ENCODE peak calls at places on chromosomes 11 and 22, in eight cellular contexts. F, Q, H, O, N, I, P and S are unnamed samples.

GRCh38 chr11:119356349-119357031 is 10.0 kb upstream of the MFRP start:
- DNase-seq in F (peak; percentile 72), Q (peak; percentile 97), H (peak; percentile 66), O (peak; percentile 93), N (peak; percentile 60), I (peak; percentile 91), P (peak; percentile 70), S (peak; percentile 90)

GRCh38 chr11:29087404-29087803 is 929.4 kb downstream of the KCNA4 start:
- DNase-seq in F (no peak), Q (no peak), H (no peak), O (no peak), N (no peak), I (no peak), P (peak; percentile 58), S (no peak)

GRCh38 chr22:49689858-49690257 is 137.8 kb downstream of the BRD1 start:
- DNase-seq in F (no peak), Q (no peak), H (no peak), O (no peak), N (no peak), I (no peak), P (no peak), S (peak; percentile 15)

GRCh38 chr11:126989942-126990715 is 10.4 kb downstream of the KIRREL3 start:
- DNase-seq in F (peak; percentile 76), Q (peak; percentile 92), H (peak; percentile 77), O (peak; percentile 84), N (peak; percentile 18), I (peak; percentile 87), P (peak; percentile 77), S (peak; percentile 94)

GRCh38 chr11:88059326-88059725 is 115.9 kb downstream of the RAB38 start:
- DNase-seq in F (no peak), Q (no peak), H (no peak), O (no peak), N (no peak), I (peak; percentile 1), P (peak; percentile 20), S (no peak)

GRCh38 chr22:37633693-37634504 is 5.6 kb upstream of the SH3BP1 start:
- DNase-seq in F (peak; percentile 61), Q (peak; percentile 86), H (peak; percentile 92), O (peak; percentile 89), N (no peak), I (peak; percentile 87), P (no peak), S (peak; percentile 86)

GRCh38 chr11:6452219-6452618 is 11.4 kb upstream of the HPX start:
- DNase-seq in F (no peak), Q (no peak), H (peak; percentile 19), O (no peak), N (no peak), I (peak; percentile 60), P (no peak), S (no peak)

GRCh38 chr11:118437046-118437735 is 899 bp downstream of the KMT2A start:
- DNase-seq in F (peak; percentile 54), Q (peak; percentile 78), H (peak; percentile 35), O (peak; percentile 70), N (no peak), I (peak; percentile 76), P (peak; percentile 54), S (peak; percentile 56)

GRCh38 chr22:19604711-19605268 is 80.6 kb upstream of the CLDN5 start:
- DNase-seq in F (no peak), Q (no peak), H (no peak), O (no peak), N (no peak), I (no peak), P (no peak), S (no peak)

GRCh38 chr11:108933630-108934029 is 268.8 kb downstream of the DDX10 start:
- DNase-seq in F (no peak), Q (no peak), H (peak; percentile 85), O (no peak), N (no peak), I (peak; percentile 61), P (peak; percentile 35), S (no peak)

GRCh38 chr11:62614275-62614674 is 1.2 kb downstream of the ROM1 start:
- DNase-seq in F (no peak), Q (no peak), H (no peak), O (peak; percentile 77), N (no peak), I (peak; percentile 63), P (peak; percentile 72), S (no peak)

GRCh38 chr22:44630826-44631225 is 71.2 kb upstream of the PRR5 start:
- DNase-seq in F (no peak), Q (no peak), H (no peak), O (no peak), N (no peak), I (no peak), P (no peak), S (no peak)

DNA sequence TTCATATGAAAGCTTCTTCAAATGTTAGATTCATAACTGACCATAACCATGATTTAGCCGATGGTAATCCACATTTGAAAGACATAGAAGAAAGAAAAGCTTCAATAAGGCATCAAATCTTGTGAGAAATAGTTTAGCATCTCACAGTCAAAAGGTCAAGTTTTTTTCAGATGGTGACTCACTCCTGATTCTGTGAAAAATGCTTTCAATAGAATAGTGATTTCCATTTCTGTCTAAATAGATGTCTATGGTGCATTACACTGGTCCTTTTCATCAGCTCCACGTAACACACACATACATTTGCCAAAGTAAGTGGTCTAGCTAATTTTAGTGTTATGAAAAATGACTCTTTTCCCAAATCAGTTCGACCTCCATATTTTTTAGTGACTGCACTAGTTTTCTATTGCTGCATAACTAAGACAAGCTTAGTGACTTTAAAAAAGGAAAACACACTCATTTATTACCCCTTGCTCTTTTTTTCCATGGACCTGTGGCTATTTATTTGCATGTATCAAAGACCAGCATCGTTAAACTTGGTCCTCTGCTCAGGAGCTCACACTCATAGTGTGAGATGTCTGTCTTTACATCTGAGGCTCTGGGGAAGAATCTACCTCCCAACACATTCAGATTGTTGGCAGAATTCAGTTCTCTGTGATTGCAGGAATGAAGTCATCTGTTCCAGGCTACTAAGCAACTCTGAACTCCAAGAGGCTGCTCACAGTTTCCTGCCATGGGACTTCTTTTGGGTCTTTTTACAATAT is 139.0 kb downstream of the LRRC4C start:
- DNase-seq in F (no peak), Q (no peak), H (no peak), O (no peak), N (no peak), I (no peak), P (no peak), S (no peak)
- H3K4me2 ChIP-seq in F (no peak overlapping the region), Q (no peak overlapping the region), H (no peak overlapping the region), O (no peak overlapping the region), N (no peak overlapping the region), I (no peak overlapping the region), P (no peak overlapping the region), S (no peak overlapping the region)

DNA sequence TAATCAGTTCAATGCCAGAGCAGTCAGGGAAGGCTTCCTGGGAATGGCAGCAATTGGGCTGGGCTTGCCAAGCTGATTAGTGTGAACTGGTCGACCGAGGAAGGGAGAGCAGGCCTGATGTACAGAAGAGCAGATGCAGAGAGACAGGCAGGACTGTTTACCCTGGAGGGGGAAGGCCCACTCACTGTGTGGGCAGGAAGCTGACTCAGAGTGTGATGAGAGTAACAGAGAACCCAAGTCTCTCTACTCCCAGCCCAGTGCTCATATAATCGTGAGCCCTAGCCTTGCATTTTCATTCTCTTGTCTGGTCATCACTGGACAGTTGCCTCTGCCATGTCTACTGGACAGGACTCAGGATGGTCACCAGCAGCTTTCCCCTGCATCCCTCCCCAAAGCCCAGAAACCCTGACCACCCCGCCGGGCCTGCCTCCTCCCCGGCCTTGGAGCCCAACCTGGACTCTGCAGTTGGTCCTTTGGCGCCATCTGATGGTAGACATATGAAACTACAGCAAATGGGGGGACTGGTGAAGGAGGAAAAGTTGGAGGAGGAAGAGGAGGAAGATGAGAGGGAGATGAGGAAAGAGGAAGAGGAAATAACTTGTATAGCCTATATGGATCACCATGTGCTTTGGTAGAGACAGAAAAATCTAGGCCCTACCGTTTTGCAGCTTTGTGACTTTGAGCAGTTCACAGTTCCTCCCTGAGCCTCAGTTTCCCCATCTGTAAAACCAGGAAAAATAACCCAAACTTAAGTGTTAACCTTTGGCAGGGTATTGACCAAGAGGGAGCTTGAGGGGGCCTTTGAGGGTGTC is 43.4 kb upstream of the PRDM11 start:
- DNase-seq in F (peak; percentile 77), Q (peak; percentile 84), H (peak; percentile 88), O (peak; percentile 77), N (peak; percentile 45), I (peak; percentile 89), P (peak; percentile 84), S (peak; percentile 72)
- H3K4me2 ChIP-seq in F (no peak overlapping the region), Q (no peak overlapping the region), H (peak overlapping the region; percentile 66), O (peak overlapping the region; percentile 50), N (no peak overlapping the region), I (peak overlapping the region; percentile 93), P (peak overlapping the region; percentile 70), S (no peak overlapping the region)

GRCh38 chr22:24164243-24164642 is 17.0 kb upstream of the SUSD2 start:
- DNase-seq in F (no peak), Q (no peak), H (no peak), O (no peak), N (no peak), I (no peak), P (no peak), S (no peak)

GRCh38 chr22:24162377-24162927 is 18.8 kb upstream of the SUSD2 start:
- DNase-seq in F (no peak), Q (no peak), H (no peak), O (no peak), N (no peak), I (no peak), P (no peak), S (no peak)

GRCh38 chr22:24166811-24167210 is 14.5 kb upstream of the SUSD2 start:
- DNase-seq in F (no peak), Q (no peak), H (no peak), O (no peak), N (no peak), I (no peak), P (no peak), S (no peak)

GRCh38 chr22:24164823-24165379 is 16.4 kb upstream of the SUSD2 start:
- DNase-seq in F (no peak), Q (no peak), H (no peak), O (no peak), N (no peak), I (no peak), P (no peak), S (no peak)

GRCh38 chr22:24165673-24166072 is 15.6 kb upstream of the SUSD2 start:
- DNase-seq in F (no peak), Q (no peak), H (peak; percentile 53), O (no peak), N (no peak), I (peak; percentile 77), P (peak; percentile 32), S (no peak)
- H3K4me2 ChIP-seq in F (no peak overlapping the region), Q (no peak overlapping the region), H (no peak overlapping the region), O (no peak overlapping the region), N (no peak overlapping the region), I (no peak overlapping the region), P (no peak overlapping the region), S (no peak overlapping the region)

DNA sequence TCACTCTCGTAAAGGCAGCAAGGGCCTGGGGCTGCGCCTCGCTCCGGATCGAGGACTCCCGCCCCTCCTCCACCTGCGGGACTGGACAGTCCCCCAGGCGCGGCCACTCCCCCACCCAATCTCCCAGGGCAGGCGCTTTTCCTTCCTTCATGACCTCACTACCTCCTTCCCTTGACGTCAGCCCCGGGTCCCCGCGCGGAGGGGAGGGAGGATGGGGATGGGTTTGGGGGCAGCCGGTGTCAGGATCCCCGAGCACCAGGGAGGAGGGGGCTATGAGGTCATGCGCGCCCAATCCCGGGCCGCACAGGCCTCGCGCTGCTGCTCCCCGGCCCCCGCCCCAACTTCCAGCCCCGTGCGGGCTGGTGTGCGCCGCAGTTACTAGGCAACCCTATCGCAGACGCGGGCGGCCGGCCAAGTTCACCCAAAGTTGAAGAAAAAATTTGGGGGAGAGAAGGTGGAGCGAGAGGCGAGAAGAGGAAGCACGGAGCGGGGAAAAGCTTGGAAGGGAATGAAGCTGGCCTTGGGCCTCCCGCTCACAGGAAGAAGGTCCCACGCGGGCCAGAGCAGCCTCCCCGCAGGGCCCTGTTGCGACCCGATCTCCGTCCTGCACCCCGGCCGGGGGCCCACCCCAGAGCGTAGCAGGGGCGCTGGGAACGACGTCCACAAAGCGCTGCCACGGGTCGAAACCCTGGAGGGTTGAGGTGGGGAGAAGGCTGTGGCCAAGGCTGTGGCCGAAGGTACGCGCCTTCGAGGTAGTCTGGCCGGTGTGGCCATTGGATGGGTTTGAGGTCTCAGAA is 8.3 kb downstream of the WT1 start:
- DNase-seq in F (no peak), Q (peak; percentile 73), H (no peak), O (no peak), N (no peak), I (no peak), P (no peak), S (peak; percentile 60)
- H3K4me2 ChIP-seq in F (peak overlapping the region; percentile 73), Q (peak overlapping the region; percentile 91), H (no peak overlapping the region), O (peak overlapping the region; percentile 79), N (no peak overlapping the region), I (no peak overlapping the region), P (no peak overlapping the region), S (peak overlapping the region; percentile 57)